ENCODE peak calls at places on chromosome 4, in ten cellular contexts. B is GM13977; S is Peyer's patch; U is HEK293T; A is esophagus squamous epithelium; V is CD4-positive, CD25-positive, alpha-beta regulatory T cell; H is stimulated activated CD8-positive, alpha-beta memory T cell treated with anti-CD3 and anti-CD28 coated beads, Interleukin-12 subunit alpha, Interleukin-12 subunit beta, amount 100 ng/mL, for 1 hour; D is effector memory CD8-positive, alpha-beta T cell; X is stimulated activated CD4-positive, alpha-beta T cell treated with anti-CD3 and anti-CD28 coated beads, Interleukin-2, amount 100 ng/mL, for 48 hours; T is AG04450. K is an unnamed sample.
A peak's percentile ranks its signal among the peaks of the same experiment; 100 is the strongest.

GRCh38 chr4:743463-744211 is 38.0 kb downstream of the PCGF3 start:
- DNase-seq in B (no peak), S (no peak), U (no peak), A (no peak), V (no peak), H (no peak), D (no peak), X (no peak), T (no peak), K (no peak)

GRCh38 chr4:168736831-168737230 is 240.0 kb downstream of the PALLD start:
- DNase-seq in B (no peak), S (no peak), U (no peak), A (no peak), V (no peak), H (no peak), D (no peak), X (no peak), T (no peak), K (no peak)

GRCh38 chr4:38687571-38688011 is 23.6 kb downstream of the KLF3 start:
- DNase-seq in B (no peak), S (no peak), U (no peak), A (no peak), V (no peak), H (no peak), D (no peak), X (no peak), T (no peak), K (no peak)

GRCh38 chr4:96407651-96408342 is 567.9 kb downstream of the PDHA2 start:
- DNase-seq in B (no peak), S (no peak), U (peak; percentile 12), A (no peak), V (no peak), H (no peak), D (no peak), X (no peak), T (no peak), K (no peak)

GRCh38 chr4:141132689-141133145 is 552 bp downstream of the RNF150 start:
- DNase-seq in B (peak; percentile 56), S (no peak), U (peak; percentile 50), A (no peak), V (no peak), H (no peak), D (no peak), X (no peak), T (no peak), K (no peak)

GRCh38 chr4:3168029-3168428 is 80.9 kb upstream of the MSANTD1 start:
- DNase-seq in B (no peak), S (no peak), U (no peak), A (no peak), V (no peak), H (no peak), D (no peak), X (no peak), T (peak; percentile 13), K (no peak)

GRCh38 chr4:112968456-112969159 is 80.8 kb upstream of the ANK2 start:
- DNase-seq in B (no peak), S (no peak), U (no peak), A (no peak), V (no peak), H (no peak), D (no peak), X (no peak), T (no peak), K (no peak)

GRCh38 chr4:172042714-172043114 is 229.5 kb downstream of the GALNTL6 start:
- DNase-seq in B (no peak), S (no peak), U (peak; percentile 15), A (no peak), V (no peak), H (no peak), D (no peak), X (no peak), T (no peak), K (peak; percentile 52)

GRCh38 chr4:7013171-7013570 is 30.0 kb upstream of the TADA2B start:
- DNase-seq in B (no peak), S (no peak), U (no peak), A (no peak), V (no peak), H (no peak), D (no peak), X (no peak), T (no peak), K (no peak)

GRCh38 chr4:27068151-27068862 is 207.7 kb downstream of the STIM2 start:
- DNase-seq in B (no peak), S (no peak), U (no peak), A (no peak), V (no peak), H (no peak), D (no peak), X (no peak), T (no peak), K (no peak)

GRCh38 chr4:77215107-77215506 is 58.1 kb downstream of the CCNG2 start:
- DNase-seq in B (no peak), S (no peak), U (no peak), A (no peak), V (no peak), H (no peak), D (no peak), X (no peak), T (no peak), K (no peak)

GRCh38 chr4:24213936-24214335 is 324.1 kb upstream of the PPARGC1A start:
- DNase-seq in B (no peak), S (no peak), U (no peak), A (no peak), V (no peak), H (no peak), D (no peak), X (no peak), T (no peak), K (no peak)

GRCh38 chr4:11599044-11599443 is 170.3 kb upstream of the HS3ST1 start:
- DNase-seq in B (no peak), S (no peak), U (no peak), A (no peak), V (no peak), H (no peak), D (no peak), X (no peak), T (no peak), K (no peak)

GRCh38 chr4:184424993-184425758 is 49.2 kb downstream of the IRF2 start:
- DNase-seq in B (no peak), S (no peak), U (no peak), A (no peak), V (no peak), H (no peak), D (no peak), X (no peak), T (no peak), K (no peak)

GRCh38 chr4:105909699-105910340 is 14.5 kb downstream of the NPNT start:
- DNase-seq in B (no peak), S (no peak), U (no peak), A (no peak), V (no peak), H (no peak), D (no peak), X (no peak), T (no peak), K (no peak)